ENCODE peak calls at places on chromosomes 12 and 14, in five cellular contexts. H is GM12865; X is stromal cell of bone marrow; Y is stimulated activated CD4-positive, alpha-beta T cell treated with anti-CD3 and anti-CD28 coated beads, Interleukin-4, amount 100 ng/mL, for 24 hours; R is transverse colon. N is an unnamed sample.

GRCh38 chr14:105325303-105325702 is 10.8 kb downstream of the PACS2 start:
- DNase-seq in H (no peak), X (no peak), Y (no peak), R (no peak), N (no peak)

GRCh38 chr12:131122631-131123030 is 168.9 kb downstream of the ADGRD1 start:
- DNase-seq in H (no peak), X (no peak), Y (no peak), R (no peak), N (no peak)

GRCh38 chr12:113850309-113851056 is 115.6 kb downstream of the RBM19 start:
- DNase-seq in H (no peak), X (peak; percentile 21), Y (no peak), R (peak; percentile 18), N (no peak)

GRCh38 chr14:90985601-90986242 is 74.7 kb downstream of the RPS6KA5 start:
- DNase-seq in H (peak; percentile 45), X (no peak), Y (no peak), R (no peak), N (peak; percentile 56)

GRCh38 chr12:46266382-46266791 is 2.5 kb downstream of the SLC38A1 start:
- DNase-seq in H (peak; percentile 14), X (no peak), Y (peak; percentile 51), R (peak; percentile 63), N (no peak)

GRCh38 chr14:91377700-91378652 is 39.6 kb downstream of the CCDC88C start:
- DNase-seq in H (peak; percentile 54), X (no peak), Y (peak; percentile 75), R (peak; percentile 52), N (no peak)

GRCh38 chr14:53946404-53947400 is 9.9 kb downstream of the BMP4 start:
- DNase-seq in H (no peak), X (no peak), Y (no peak), R (no peak), N (peak; percentile 49)

GRCh38 chr14:71324767-71325272 is 417.6 kb downstream of the PCNX1 start:
- DNase-seq in H (peak; percentile 90), X (no peak), Y (peak; percentile 47), R (peak; percentile 37), N (peak; percentile 40)

GRCh38 chr12:78645956-78646355 is 218.6 kb upstream of the SYT1 start:
- DNase-seq in H (no peak), X (no peak), Y (no peak), R (no peak), N (no peak)

GRCh38 chr14:43539210-43539609 is 967.9 kb downstream of the FSCB start:
- DNase-seq in H (no peak), X (peak; percentile 6), Y (no peak), R (no peak), N (no peak)

GRCh38 chr12:47004634-47005033 is 74.8 kb upstream of the PCED1B start:
- DNase-seq in H (no peak), X (no peak), Y (no peak), R (no peak), N (no peak)

GRCh38 chr12:131345521-131346436 is 365.1 kb upstream of the SFSWAP start:
- DNase-seq in H (no peak), X (no peak), Y (no peak), R (no peak), N (no peak)

GRCh38 chr12:67630373-67631088 is 18.0 kb upstream of the DYRK2 start:
- DNase-seq in H (peak; percentile 85), X (no peak), Y (peak; percentile 78), R (peak; percentile 69), N (no peak)

GRCh38 chr14:93984987-93985410 is 8.6 kb upstream of the ASB2 start:
- DNase-seq in H (peak; percentile 40), X (peak; percentile 70), Y (no peak), R (peak; percentile 48), N (no peak)

GRCh38 chr14:99576761-99577705 is 27.0 kb downstream of the CCDC85C start:
- DNase-seq in H (no peak), X (no peak), Y (no peak), R (no peak), N (no peak)

GRCh38 chr14:60662987-60663386 is 13.7 kb upstream of the SIX1 start:
- DNase-seq in H (no peak), X (no peak), Y (no peak), R (no peak), N (no peak)

GRCh38 chr14:104680806-104681688 is 8.4 kb upstream of the INF2 start:
- DNase-seq in H (peak; percentile 74), X (peak; percentile 84), Y (no peak), R (peak; percentile 77), N (peak; percentile 71)

GRCh38 chr12:120719072-120719471 is 6.6 kb upstream of the ACADS start:
- DNase-seq in H (no peak), X (no peak), Y (no peak), R (no peak), N (no peak)

N was measured in GM13976.